ENCODE peak calls at places on chromosome 18, in seven cellular contexts. S, T, X, W, A, P and O are unnamed samples.

GRCh38 chr18:53567935-53568574 is 656.4 kb downstream of the MBD2 start:
- DNase-seq in S (no peak), T (peak; percentile 2), X (peak; percentile 57), W (no peak), A (peak; percentile 13), P (peak; percentile 40), O (peak; percentile 41)

GRCh38 chr18:74976331-74976909 is 232.5 kb downstream of the PTGR3 start:
- DNase-seq in S (no peak), T (no peak), X (no peak), W (no peak), A (no peak), P (no peak), O (no peak)

GRCh38 chr18:5895300-5895885 is at the start of gene TMEM200C:
- DNase-seq in S (peak; percentile 51), T (no peak), X (no peak), W (no peak), A (peak; percentile 43), P (no peak), O (peak; percentile 70)

GRCh38 chr18:27223570-27224340 is 38.6 kb upstream of the CHST9 start:
- DNase-seq in S (no peak), T (no peak), X (no peak), W (no peak), A (no peak), P (no peak), O (no peak)

GRCh38 chr18:35174093-35174731 is 66.6 kb upstream of the ZNF397 start:
- DNase-seq in S (no peak), T (no peak), X (no peak), W (no peak), A (no peak), P (no peak), O (no peak)

GRCh38 chr18:40006553-40007073 is 1948.4 kb upstream of the PIK3C3 start:
- DNase-seq in S (no peak), T (no peak), X (no peak), W (no peak), A (no peak), P (no peak), O (no peak)

GRCh38 chr18:48580782-48581181 is 42.0 kb downstream of the CTIF start:
- DNase-seq in S (no peak), T (no peak), X (no peak), W (no peak), A (no peak), P (no peak), O (no peak)

GRCh38 chr18:32545631-32546030 is 74.9 kb upstream of the GAREM1 start:
- DNase-seq in S (no peak), T (no peak), X (no peak), W (no peak), A (no peak), P (no peak), O (no peak)

GRCh38 chr18:59699750-59700534 is 2.7 kb upstream of the CCBE1 start:
- DNase-seq in S (no peak), T (no peak), X (no peak), W (no peak), A (no peak), P (no peak), O (no peak)

GRCh38 chr18:74534150-74534969 is at the start of gene CNDP1:
- DNase-seq in S (no peak), T (no peak), X (no peak), W (no peak), A (no peak), P (no peak), O (no peak)

GRCh38 chr18:75218064-75218463 is 7.5 kb downstream of the TSHZ1 start:
- DNase-seq in S (no peak), T (no peak), X (no peak), W (no peak), A (no peak), P (no peak), O (no peak)

GRCh38 chr18:76752400-76752799 is 70.0 kb upstream of the ZNF236 start:
- DNase-seq in S (no peak), T (no peak), X (no peak), W (no peak), A (no peak), P (no peak), O (no peak)

GRCh38 chr18:13811993-13812392 is 12.0 kb upstream of the MC5R start:
- DNase-seq in S (no peak), T (no peak), X (no peak), W (no peak), A (no peak), P (no peak), O (no peak)

GRCh38 chr18:24825397-24825796 is 365.0 kb downstream of the HRH4 start:
- DNase-seq in S (no peak), T (no peak), X (no peak), W (no peak), A (peak; percentile 4), P (no peak), O (no peak)

GRCh38 chr18:21291106-21291505 is 49.1 kb downstream of the GREB1L start:
- DNase-seq in S (no peak), T (no peak), X (no peak), W (no peak), A (no peak), P (no peak), O (no peak)

GRCh38 chr18:54150226-54150625 is 74.2 kb downstream of the MBD2 start:
- DNase-seq in S (no peak), T (no peak), X (no peak), W (no peak), A (no peak), P (no peak), O (no peak)

GRCh38 chr18:62663731-62664336 is 51.5 kb upstream of the PHLPP1 start:
- DNase-seq in S (no peak), T (peak; percentile 37), X (peak; percentile 26), W (no peak), A (peak; percentile 10), P (peak; percentile 79), O (peak; percentile 60)

GRCh38 chr18:2882201-2882600 is 35.4 kb downstream of the EMILIN2 start:
- DNase-seq in S (no peak), T (no peak), X (no peak), W (no peak), A (no peak), P (no peak), O (no peak)

GRCh38 chr18:48475635-48476549 is 62.9 kb upstream of the CTIF start:
- DNase-seq in S (no peak), T (peak; percentile 27), X (peak; percentile 88), W (peak; percentile 53), A (peak; percentile 82), P (peak; percentile 78), O (peak; percentile 70)

DNA sequence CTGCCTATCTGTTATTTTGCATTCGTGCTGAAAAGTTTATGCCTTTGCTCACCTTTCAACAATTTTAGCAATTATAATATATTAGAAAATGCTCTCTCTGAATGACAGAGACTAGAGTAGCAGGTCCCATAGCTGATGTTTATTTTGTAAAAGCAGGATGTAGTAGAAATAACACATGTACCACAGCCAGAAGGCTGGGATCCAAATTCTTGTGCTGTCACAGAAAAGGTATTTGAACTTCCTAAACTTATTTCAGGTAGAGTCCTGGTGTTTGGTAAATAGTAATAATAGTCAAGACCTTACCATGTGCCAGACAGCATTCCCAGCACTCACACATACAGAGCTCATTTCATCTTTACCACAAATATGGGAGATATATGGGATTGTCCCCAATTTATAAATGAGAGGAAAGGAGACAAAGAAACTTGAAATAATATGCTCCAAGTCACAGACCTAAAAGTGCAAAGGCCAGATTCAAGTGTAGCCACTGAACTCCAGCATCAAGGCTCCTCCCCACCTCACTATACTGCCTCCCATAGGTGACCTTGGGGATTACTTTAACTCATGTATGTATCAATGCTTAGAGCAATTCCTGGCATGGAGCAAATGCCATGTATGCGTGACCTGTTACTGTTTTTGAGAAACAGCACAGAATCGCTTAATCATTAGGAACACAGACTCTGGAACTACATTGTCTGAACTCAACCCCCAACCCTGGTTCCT is 284.7 kb upstream of the RAB12 start:
- DNase-seq in S (no peak), T (no peak), X (no peak), W (no peak), A (no peak), P (no peak), O (no peak)
- TF ChIP-seq CTCF in S (no peak), T (peak; percentile 18), X (no peak), W (no peak), A (no peak), P (peak; percentile 11), O (no peak)

DNA sequence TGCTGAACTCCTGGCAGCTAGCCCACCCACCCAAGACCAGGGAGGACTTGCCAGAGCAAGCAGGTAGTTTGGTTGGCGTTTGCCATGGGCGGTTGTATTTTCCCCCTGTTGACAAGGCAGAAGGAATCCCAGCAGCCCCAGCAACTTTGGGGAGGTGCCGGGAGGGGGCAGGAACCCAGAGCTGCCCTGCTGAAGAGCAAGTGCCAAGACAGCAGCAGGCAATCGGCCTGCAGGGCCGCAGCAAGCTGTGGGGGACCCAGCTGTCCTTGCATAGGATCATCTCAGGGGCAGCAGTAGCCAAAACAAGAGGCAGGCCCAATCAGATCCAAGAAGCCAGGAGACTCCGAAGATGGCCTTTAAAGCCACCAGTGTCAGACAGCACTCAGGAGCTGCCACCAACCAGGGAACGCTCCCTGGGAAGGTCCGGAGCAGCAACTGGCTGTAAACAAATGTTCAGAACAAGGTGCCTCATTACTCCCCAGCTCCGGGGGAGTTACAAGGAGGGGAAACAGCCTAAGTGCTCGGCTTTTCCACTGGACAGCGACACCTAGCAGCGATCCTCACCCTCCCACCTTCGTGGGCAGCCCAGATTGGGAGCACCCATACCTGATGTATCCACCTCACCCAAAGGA is 2.1 kb downstream of the ST8SIA5 start:
- DNase-seq in S (no peak), T (no peak), X (no peak), W (no peak), A (no peak), P (no peak), O (peak; percentile 15)
- TF ChIP-seq CTCF in S (no peak), T (peak; percentile 5), X (peak; percentile 8), W (no peak), A (no peak), P (no peak), O (no peak)

DNA sequence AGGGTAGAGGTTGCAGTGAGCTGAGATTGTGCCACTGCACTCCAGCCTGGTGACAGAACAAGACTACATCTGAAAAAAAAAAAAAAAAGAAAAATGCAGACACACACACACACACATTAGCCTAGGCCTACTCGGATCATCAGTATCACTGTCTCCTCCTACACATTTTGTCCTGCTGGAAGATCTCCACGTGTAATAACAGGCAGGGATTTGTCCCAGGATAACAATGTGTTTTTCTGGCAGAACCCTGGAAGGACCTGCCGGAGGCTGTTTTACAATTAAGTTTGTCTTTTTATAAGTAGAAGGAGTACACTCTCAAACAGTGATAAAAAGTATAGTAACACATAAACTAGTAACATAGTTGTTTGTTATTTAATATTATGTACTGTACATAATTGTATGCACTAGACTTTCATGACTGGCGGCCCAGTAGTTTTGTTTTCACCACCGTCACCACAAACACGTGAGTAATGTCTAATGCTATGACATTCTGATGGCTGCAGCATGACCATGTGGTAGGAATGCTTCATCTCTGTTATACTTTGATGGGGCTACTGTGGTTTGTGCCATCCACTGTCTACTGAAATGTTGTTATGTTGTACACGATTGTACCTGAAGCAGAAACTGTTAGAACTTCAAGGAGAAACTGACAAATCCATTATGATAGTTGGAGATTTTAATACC is 130.6 kb downstream of the ATP9B start:
- DNase-seq in S (no peak), T (no peak), X (peak; percentile 46), W (no peak), A (peak; percentile 35), P (peak; percentile 46), O (no peak)
- TF ChIP-seq CTCF in S (no peak), T (no peak), X (no peak), W (no peak), A (peak; percentile 23), P (peak; percentile 24), O (no peak)

DNA sequence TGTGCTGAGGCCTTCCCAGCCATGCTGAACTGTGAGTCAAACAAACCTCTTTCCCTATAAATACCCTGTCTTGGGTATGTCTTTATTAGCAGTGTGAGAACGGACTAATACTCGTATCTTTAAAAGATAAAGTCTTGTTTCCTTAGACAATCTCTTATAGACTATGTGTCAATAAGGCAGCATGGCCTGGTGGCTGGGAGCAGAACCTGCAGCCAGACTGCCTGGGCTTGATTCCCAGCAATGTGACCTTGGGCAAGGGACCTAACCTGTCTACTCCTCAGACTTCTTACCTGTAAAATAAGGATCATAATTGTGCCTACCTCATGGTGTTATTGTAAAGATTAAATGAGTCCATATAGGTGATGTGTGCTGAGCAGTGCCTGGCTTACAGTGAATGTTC is 198.7 kb downstream of the CDH20 start:
- DNase-seq in S (no peak), T (no peak), X (no peak), W (no peak), A (no peak), P (no peak), O (no peak)
- TF ChIP-seq CTCF in S (no peak), T (no peak), X (no peak), W (no peak), A (no peak), P (no peak), O (no peak)